ENCODE peak calls at places on chromosomes 7 and 10, in four cellular contexts. One of them, this sample, is unnamed.

GRCh38 chr7:24419070-24419469 is 135.1 kb downstream of the NPY start:
- DNase-seq in GM12878: no peak
- DNase-seq in H1: no peak
- DNase-seq in HCT116: peak
- DNase-seq in this sample: no peak

GRCh38 chr10:132671171-132672154 is 114.5 kb downstream of the NKX6-2 start:
- DNase-seq in HCT116: no peak
- DNase-seq in H1: no peak
- DNase-seq in GM12878: no peak
- DNase-seq in this sample: no peak

GRCh38 chr7:100190059-100190711 is 12.5 kb downstream of the STAG3 start:
- DNase-seq in GM12878: no peak
- DNase-seq in H1: no peak
- DNase-seq in HCT116: peak
- DNase-seq in this sample: no peak

GRCh38 chr7:157874208-157874816 is 537.5 kb downstream of the DNAJB6 start:
- DNase-seq in HCT116: no peak
- DNase-seq in H1: no peak
- DNase-seq in GM12878: no peak
- DNase-seq in this sample: no peak

GRCh38 chr10:11517150-11517549 is 94.3 kb downstream of the USP6NL start:
- DNase-seq in H1: no peak
- DNase-seq in GM12878: peak
- DNase-seq in HCT116: no peak
- DNase-seq in this sample: no peak

GRCh38 chr7:45708046-45708950 is 134.1 kb downstream of the ADCY1 start:
- DNase-seq in GM12878: no peak
- DNase-seq in HCT116: no peak
- DNase-seq in H1: no peak
- DNase-seq in this sample: no peak

GRCh38 chr10:102627446-102628293 is 16.6 kb upstream of the TRIM8 start:
- DNase-seq in GM12878: no peak
- DNase-seq in HCT116: no peak
- DNase-seq in H1: peak
- DNase-seq in this sample: peak

GRCh38 chr7:6382797-6383196 is 65.0 kb downstream of the DAGLB start:
- DNase-seq in GM12878: no peak
- DNase-seq in H1: no peak
- DNase-seq in HCT116: no peak
- DNase-seq in this sample: no peak

GRCh38 chr10:48363617-48364355 is 57.3 kb downstream of the MAPK8 start:
- DNase-seq in H1: no peak
- DNase-seq in HCT116: peak
- DNase-seq in GM12878: peak
- DNase-seq in this sample: peak

GRCh38 chr10:21281765-21282484 is 243.6 kb downstream of the SKIDA1 start:
- DNase-seq in H1: peak
- DNase-seq in HCT116: no peak
- DNase-seq in GM12878: no peak
- DNase-seq in this sample: peak

GRCh38 chr10:48725708-48726107 is 41.0 kb downstream of the WDFY4 start:
- DNase-seq in HCT116: no peak
- DNase-seq in H1: no peak
- DNase-seq in GM12878: no peak
- DNase-seq in this sample: no peak

GRCh38 chr10:110508389-110508788 is 10.7 kb downstream of the DUSP5 start:
- DNase-seq in H1: no peak
- DNase-seq in GM12878: no peak
- DNase-seq in HCT116: no peak
- DNase-seq in this sample: no peak

GRCh38 chr7:75969182-75969581 is 25.2 kb downstream of the TMEM120A start:
- DNase-seq in H1: no peak
- DNase-seq in GM12878: no peak
- DNase-seq in HCT116: no peak
- DNase-seq in this sample: no peak

GRCh38 chr7:21767300-21767900 is 178.3 kb downstream of the CDCA7L start:
- DNase-seq in HCT116: peak
- DNase-seq in H1: no peak
- DNase-seq in GM12878: peak
- DNase-seq in this sample: peak

GRCh38 chr7:83468251-83468739 is 180.6 kb downstream of the SEMA3E start:
- DNase-seq in HCT116: peak
- DNase-seq in H1: no peak
- DNase-seq in GM12878: peak
- DNase-seq in this sample: peak

GRCh38 chr10:76509501-76509900 is 1078.1 kb downstream of the LRMDA start:
- DNase-seq in HCT116: no peak
- DNase-seq in H1: no peak
- DNase-seq in GM12878: no peak
- DNase-seq in this sample: no peak

GRCh38 chr7:26499316-26499897 is 207.7 kb downstream of the SNX10 start:
- DNase-seq in H1: no peak
- DNase-seq in HCT116: no peak
- DNase-seq in GM12878: no peak
- DNase-seq in this sample: no peak

GRCh38 chr10:97046426-97047072 is 139.2 kb downstream of the SLIT1 start:
- DNase-seq in GM12878: no peak
- DNase-seq in H1: no peak
- DNase-seq in HCT116: no peak
- DNase-seq in this sample: no peak

GRCh38 chr7:8433477-8434289 is at the start of gene NXPH1:
- DNase-seq in HCT116: no peak
- DNase-seq in H1: peak
- DNase-seq in GM12878: no peak
- DNase-seq in this sample: no peak
- TF ChIP-seq ZNF274 in HCT116: no peak
- TF ChIP-seq ZNF274 in H1: no peak
- TF ChIP-seq ZNF274 in GM12878: no peak
- TF ChIP-seq ZNF274 in this sample: no peak

GRCh38 chr10:71302874-71303568 is 16.0 kb upstream of the SLC29A3 start:
- DNase-seq in HCT116: peak
- DNase-seq in GM12878: no peak
- DNase-seq in H1: no peak
- DNase-seq in this sample: no peak
- TF ChIP-seq ZNF274 in HCT116: no peak
- TF ChIP-seq ZNF274 in GM12878: no peak
- TF ChIP-seq ZNF274 in H1: no peak
- TF ChIP-seq ZNF274 in this sample: no peak

GRCh38 chr7:80767655-80768054 is 129.2 kb downstream of the CD36 start:
- DNase-seq in GM12878: no peak
- DNase-seq in H1: no peak
- DNase-seq in HCT116: no peak
- DNase-seq in this sample: no peak
- TF ChIP-seq ZNF274 in GM12878: no peak
- TF ChIP-seq ZNF274 in H1: no peak
- TF ChIP-seq ZNF274 in HCT116: no peak
- TF ChIP-seq ZNF274 in this sample: no peak

GRCh38 chr7:64313740-64314491 is at the start of gene ZNF736:
- DNase-seq in GM12878: peak
- DNase-seq in H1: no peak
- DNase-seq in HCT116: no peak
- DNase-seq in this sample: peak
- TF ChIP-seq ZNF274 in GM12878: no peak
- TF ChIP-seq ZNF274 in H1: no peak
- TF ChIP-seq ZNF274 in HCT116: no peak
- TF ChIP-seq ZNF274 in this sample: no peak

DNA sequence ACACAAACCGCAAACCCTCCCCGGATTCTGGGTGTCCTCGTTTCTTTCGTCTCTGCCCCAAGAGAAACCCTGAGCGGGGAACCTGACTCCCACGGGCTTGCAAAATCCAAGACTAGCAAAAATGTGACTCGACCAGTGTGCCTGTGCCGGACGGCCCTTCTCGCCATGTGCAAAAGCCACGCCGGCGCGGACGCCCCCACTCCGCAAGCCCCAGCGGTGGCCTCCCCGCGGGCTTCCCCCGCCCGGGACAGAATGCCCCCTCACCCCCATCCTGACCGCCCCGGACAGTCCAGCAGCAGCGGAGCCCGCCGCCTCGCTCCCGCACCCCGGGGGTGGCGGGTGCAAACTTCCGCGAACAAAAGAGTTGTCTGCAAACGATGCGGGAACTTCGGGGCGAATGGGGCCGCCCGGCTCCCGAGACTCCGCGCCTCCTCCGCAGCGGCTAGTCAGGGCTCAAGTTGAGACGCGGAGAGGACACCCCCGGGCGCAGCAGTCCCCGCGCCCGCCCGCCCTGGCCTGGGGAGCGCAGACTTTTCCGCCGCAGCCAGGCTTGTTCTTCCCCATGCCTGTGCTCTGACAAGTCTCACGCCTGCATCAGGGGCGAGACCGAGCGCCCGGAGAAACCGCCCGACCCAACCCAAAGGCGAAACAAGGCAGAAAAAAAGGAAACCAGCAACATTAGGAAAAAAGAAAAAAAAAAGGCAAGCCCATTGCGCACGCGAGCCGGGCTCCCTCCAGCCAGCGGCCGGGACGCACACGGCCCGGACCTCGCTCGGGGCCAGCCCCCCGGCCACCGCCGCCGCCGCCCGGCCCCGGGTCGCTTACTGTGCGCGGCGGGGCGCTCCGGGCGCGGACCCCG is 761 bp downstream of the FAM53B start:
- DNase-seq in HCT116: no peak
- DNase-seq in H1: peak
- DNase-seq in GM12878: no peak
- DNase-seq in this sample: no peak
- TF ChIP-seq ZNF274 in HCT116: no peak
- TF ChIP-seq ZNF274 in H1: no peak
- TF ChIP-seq ZNF274 in GM12878: no peak
- TF ChIP-seq ZNF274 in this sample: no peak

GRCh38 chr7:110962374-110962773 is 128.6 kb upstream of the LRRN3 start:
- DNase-seq in H1: no peak
- DNase-seq in HCT116: no peak
- DNase-seq in GM12878: no peak
- DNase-seq in this sample: no peak

GRCh38 chr7:110964770-110965169 is 126.2 kb upstream of the LRRN3 start:
- DNase-seq in HCT116: no peak
- DNase-seq in GM12878: no peak
- DNase-seq in H1: no peak
- DNase-seq in this sample: no peak

GRCh38 chr7:110962826-110963225 is 128.1 kb upstream of the LRRN3 start:
- DNase-seq in HCT116: no peak
- DNase-seq in GM12878: no peak
- DNase-seq in H1: no peak
- DNase-seq in this sample: no peak

GRCh38 chr7:110960811-110961210 is 130.1 kb upstream of the LRRN3 start:
- DNase-seq in H1: no peak
- DNase-seq in GM12878: no peak
- DNase-seq in HCT116: no peak
- DNase-seq in this sample: no peak
- TF ChIP-seq ZNF274 in H1: no peak
- TF ChIP-seq ZNF274 in GM12878: no peak
- TF ChIP-seq ZNF274 in HCT116: no peak
- TF ChIP-seq ZNF274 in this sample: no peak

GRCh38 chr7:36312064-36312914 is 77.4 kb upstream of the ANLN start:
- DNase-seq in GM12878: no peak
- DNase-seq in HCT116: no peak
- DNase-seq in H1: peak
- DNase-seq in this sample: no peak
- TF ChIP-seq ZNF274 in GM12878: no peak
- TF ChIP-seq ZNF274 in HCT116: no peak
- TF ChIP-seq ZNF274 in H1: no peak
- TF ChIP-seq ZNF274 in this sample: no peak

GRCh38 chr10:123944661-123945060 is 53.1 kb upstream of the CPXM2 start:
- DNase-seq in H1: no peak
- DNase-seq in GM12878: no peak
- DNase-seq in HCT116: no peak
- DNase-seq in this sample: no peak

GRCh38 chr10:123948030-123948823 is 56.6 kb upstream of the CPXM2 start:
- DNase-seq in HCT116: no peak
- DNase-seq in H1: no peak
- DNase-seq in GM12878: no peak
- DNase-seq in this sample: no peak

GRCh38 chr10:123942114-123942513 is 50.5 kb upstream of the CPXM2 start:
- DNase-seq in GM12878: no peak
- DNase-seq in HCT116: no peak
- DNase-seq in H1: no peak
- DNase-seq in this sample: no peak

GRCh38 chr10:123943307-123943706 is 51.7 kb upstream of the CPXM2 start:
- DNase-seq in HCT116: no peak
- DNase-seq in H1: no peak
- DNase-seq in GM12878: no peak
- DNase-seq in this sample: no peak

GRCh38 chr10:123945506-123945905 is 53.9 kb upstream of the CPXM2 start:
- DNase-seq in H1: no peak
- DNase-seq in HCT116: peak
- DNase-seq in GM12878: no peak
- DNase-seq in this sample: peak
- TF ChIP-seq ZNF274 in H1: no peak
- TF ChIP-seq ZNF274 in HCT116: no peak
- TF ChIP-seq ZNF274 in GM12878: no peak
- TF ChIP-seq ZNF274 in this sample: no peak

DNA sequence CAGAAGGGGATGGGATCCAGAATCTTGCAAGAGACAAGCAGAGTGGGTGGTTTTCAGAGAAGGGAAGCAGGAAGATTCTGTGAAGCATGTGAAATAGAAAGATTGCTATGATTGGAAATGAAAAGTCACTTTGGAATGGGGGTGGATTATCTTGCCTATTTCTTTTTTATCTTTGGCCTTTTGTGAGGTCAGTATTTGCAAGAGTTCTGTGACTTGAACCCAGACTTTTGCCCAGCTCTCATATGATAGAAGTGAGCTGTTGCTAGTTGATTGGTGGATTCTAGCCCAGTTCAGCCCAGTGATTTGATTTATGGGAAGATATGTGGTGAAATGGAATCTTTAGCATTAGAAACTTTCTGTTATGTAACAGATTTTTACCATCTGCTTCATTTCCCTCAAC is 17.1 kb downstream of the ENTPD7 start:
- DNase-seq in GM12878: no peak
- DNase-seq in HCT116: no peak
- DNase-seq in H1: no peak
- DNase-seq in this sample: no peak
- TF ChIP-seq ZNF274 in GM12878: no peak
- TF ChIP-seq ZNF274 in HCT116: no peak
- TF ChIP-seq ZNF274 in H1: no peak
- TF ChIP-seq ZNF274 in this sample: no peak

This sample was measured in NT2/D1.